ENCODE peak calls at places on chromosomes 5 and 9, in six cellular contexts. H is NB4, X is RWPE1, V is heart left ventricle, T is cardiac muscle cell, O is fibroblast of mammary gland. N is an unnamed sample.

GRCh38 chr9:91755761-91756638 is 194.0 kb downstream of the ROR2 start:
- DNase-seq in T (no peak), H (no peak), O (peak), V (no peak), X (no peak), N (no peak)

GRCh38 chr9:16532681-16533450 is 337.6 kb downstream of the BNC2 start:
- DNase-seq in T (no peak), H (peak), V (no peak), X (peak), O (peak), N (no peak)

GRCh38 chr9:133920471-133920870 is 71.7 kb downstream of the VAV2 start:
- DNase-seq in H (no peak), T (no peak), V (no peak), X (no peak), O (no peak), N (no peak)

GRCh38 chr5:53782620-53783019 is 222.2 kb downstream of the NDUFS4 start:
- DNase-seq in V (no peak), H (no peak), O (no peak), X (peak), T (no peak), N (no peak)

GRCh38 chr5:111172504-111172903 is 51.7 kb upstream of the CAMK4 start:
- DNase-seq in H (no peak), X (peak), O (no peak), V (no peak), T (no peak), N (no peak)

GRCh38 chr5:29143266-29143665 is 2050.2 kb upstream of the CDH6 start:
- DNase-seq in T (no peak), X (no peak), O (no peak), V (no peak), H (no peak), N (no peak)

GRCh38 chr5:1367149-1367548 is 22.2 kb upstream of the CLPTM1L start:
- DNase-seq in O (no peak), H (no peak), V (no peak), X (no peak), T (no peak), N (no peak)

GRCh38 chr5:36442352-36442751 is 140.7 kb upstream of the RANBP3L start:
- DNase-seq in T (no peak), H (no peak), O (no peak), V (no peak), X (peak), N (no peak)

GRCh38 chr9:133125706-133126696 is 5.0 kb upstream of the RALGDS start:
- DNase-seq in X (no peak), V (peak), H (peak), T (no peak), O (peak), N (no peak)

GRCh38 chr9:126773004-126773607 is 31.7 kb upstream of the ZBTB43 start:
- DNase-seq in X (no peak), V (no peak), T (no peak), H (peak), O (peak), N (no peak)

GRCh38 chr5:168159425-168159824 is 132.0 kb upstream of the WWC1 start:
- DNase-seq in V (no peak), T (peak), X (no peak), O (no peak), H (peak), N (no peak)

GRCh38 chr5:31707294-31707693 is 68.4 kb downstream of the PDZD2 start:
- DNase-seq in V (no peak), H (no peak), T (no peak), X (no peak), O (no peak), N (no peak)

GRCh38 chr9:118473527-118473926 is 769.3 kb downstream of the TLR4 start:
- DNase-seq in H (no peak), V (peak), T (peak), O (no peak), X (no peak), N (no peak)

DNA sequence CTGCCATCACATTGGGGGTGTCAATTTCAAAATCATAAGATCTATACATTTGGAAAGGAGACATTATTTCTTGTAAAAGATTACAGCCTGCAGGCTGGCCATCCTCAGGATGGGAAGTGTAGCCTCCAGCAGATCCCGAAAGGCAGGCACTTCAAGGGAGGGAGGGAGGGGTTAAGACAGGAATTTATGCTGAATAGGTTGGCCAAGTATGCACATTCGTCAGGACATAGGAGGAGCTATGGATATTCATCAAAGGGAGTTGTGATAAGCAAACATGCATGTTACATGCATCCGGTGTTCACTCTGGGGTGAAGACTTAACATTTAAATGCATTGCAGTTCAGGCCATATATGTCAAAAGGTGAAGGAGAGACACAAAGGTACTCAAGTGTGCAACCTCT is 119.4 kb downstream of the CEP120 start:
- DNase-seq in T (no peak), V (no peak), H (no peak), X (no peak), O (no peak), N (no peak)
- TF ChIP-seq CTCF in T (no peak), V (no peak), H (no peak), X (no peak), O (no peak), N (no peak)

DNA sequence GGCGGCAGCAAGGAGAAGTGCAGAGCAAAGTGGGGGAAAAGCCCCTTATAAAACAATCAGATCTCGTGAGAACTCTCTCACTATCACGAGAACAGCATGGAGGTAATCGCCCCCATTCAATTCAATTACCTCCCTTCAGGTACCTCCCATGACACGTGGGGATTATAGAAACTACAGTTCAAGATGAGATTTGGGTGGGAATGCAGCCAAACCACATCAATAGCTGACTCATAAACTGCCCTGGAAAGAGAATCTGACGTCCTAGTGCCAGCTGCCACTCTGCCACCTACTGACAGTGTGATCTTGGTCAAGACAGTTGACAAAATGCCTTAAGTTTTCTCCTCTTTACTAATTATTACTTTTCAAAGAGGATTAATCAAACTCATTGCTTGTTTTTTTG is 128.3 kb downstream of the GPBP1 start:
- DNase-seq in H (peak), T (no peak), O (peak), V (no peak), X (peak), N (no peak)
- TF ChIP-seq CTCF in H (peak), T (no peak), O (peak), V (no peak), X (peak), N (no peak)

GRCh38 chr5:72394688-72395087 is 74.5 kb downstream of the PTCD2 start:
- DNase-seq in X (no peak), V (no peak), H (peak), O (peak), T (no peak), N (no peak)
- TF ChIP-seq CTCF in X (no peak), V (no peak), H (peak), O (peak), T (peak), N (no peak)

GRCh38 chr5:5314166-5314565 is 108.3 kb upstream of the ICE1 start:
- DNase-seq in T (no peak), H (no peak), O (no peak), V (no peak), X (no peak), N (no peak)
- TF ChIP-seq CTCF in T (no peak), H (no peak), O (no peak), V (no peak), X (no peak), N (no peak)

GRCh38 chr9:109143881-109144562 is 23.0 kb downstream of the FRRS1L start:
- DNase-seq in H (peak), O (peak), X (peak), V (no peak), T (no peak), N (no peak)
- TF ChIP-seq CTCF in H (peak), O (peak), X (peak), V (no peak), T (peak), N (no peak)

DNA sequence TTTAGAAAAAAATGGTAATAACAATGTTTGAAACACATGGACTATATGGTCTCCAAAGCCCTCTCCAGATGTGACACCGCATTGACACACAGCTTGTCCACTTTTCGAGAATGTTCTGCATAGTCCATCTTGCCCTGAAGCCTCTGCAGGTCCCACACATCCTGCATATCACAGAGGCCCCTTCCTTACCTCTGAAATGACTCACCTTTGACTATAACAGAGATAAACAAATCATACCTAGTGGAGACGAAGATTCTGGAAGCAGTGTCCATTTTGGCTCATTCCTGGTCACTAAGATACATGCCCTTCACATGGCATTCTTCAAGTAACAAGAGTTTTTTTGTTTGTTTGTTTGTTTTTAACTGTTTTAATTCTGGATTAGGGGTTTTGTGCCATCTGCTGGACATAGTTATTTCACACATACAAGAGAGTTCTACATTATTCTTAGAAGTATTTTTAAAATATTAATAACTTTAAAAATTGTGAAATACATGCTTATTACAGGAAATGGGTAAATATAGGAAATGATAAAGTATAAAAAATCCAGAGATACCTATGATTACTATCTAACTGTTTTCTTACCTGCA is 5.1 kb downstream of the ARL14EPL start:
- DNase-seq in X (no peak), O (peak), V (no peak), H (no peak), T (no peak), N (no peak)
- TF ChIP-seq CTCF in X (no peak), O (peak), V (no peak), H (peak), T (peak), N (no peak)

DNA sequence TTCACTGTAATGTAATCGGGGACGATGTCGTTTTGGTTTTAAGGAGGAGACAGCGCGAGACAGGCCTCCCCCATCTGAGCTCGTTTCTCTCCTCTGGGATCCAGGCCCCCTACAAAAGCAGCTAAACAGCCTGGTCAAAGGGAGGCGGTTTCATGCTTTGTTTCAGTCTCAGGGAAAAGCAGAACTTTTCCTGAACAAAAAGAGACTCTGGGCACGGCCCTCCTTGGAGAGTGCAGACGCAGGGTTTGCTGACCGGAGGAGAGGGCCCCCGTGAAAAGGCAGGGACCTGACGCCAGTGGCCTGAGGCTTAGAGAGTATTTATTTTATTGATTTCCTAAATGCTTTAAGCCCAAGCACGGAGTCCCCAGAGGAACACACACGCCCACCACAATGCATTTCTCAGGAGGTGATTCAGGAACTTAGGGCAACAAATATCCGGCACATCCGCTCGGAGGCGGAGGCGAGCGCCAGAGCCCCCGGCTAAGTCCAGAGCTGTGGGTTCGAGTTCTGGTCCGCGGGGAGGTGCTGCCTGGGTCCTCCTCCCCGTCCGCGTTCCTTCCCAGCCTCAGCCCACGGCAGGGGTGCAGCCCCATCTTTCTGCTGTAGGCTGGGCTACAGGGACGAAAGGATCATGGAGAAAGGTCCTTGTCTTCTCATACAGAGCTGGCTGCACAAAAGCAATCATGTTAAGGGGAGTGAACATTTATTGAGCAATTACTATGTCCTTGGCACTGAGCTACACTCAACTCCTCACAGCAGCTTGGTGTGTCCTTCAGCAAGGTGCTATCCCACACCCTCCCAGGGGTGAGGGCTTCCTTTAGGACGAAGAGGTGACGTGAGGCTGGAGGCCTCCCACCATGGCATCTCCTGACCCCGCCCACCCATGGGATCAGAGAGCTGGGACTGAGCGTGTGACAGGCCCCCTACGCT is 40.0 kb downstream of the PTGES start:
- DNase-seq in V (no peak), T (no peak), H (peak), X (no peak), O (peak), N (no peak)
- TF ChIP-seq CTCF in V (no peak), T (no peak), H (no peak), X (no peak), O (no peak), N (no peak)

GRCh38 chr5:139403787-139404483 is at the start of gene SPATA24:
- DNase-seq in T (peak), V (peak), O (peak), X (peak), H (peak), N (peak)

GRCh38 chr5:139403418-139403786 is 487 bp downstream of the SPATA24 start:
- DNase-seq in V (no peak), X (no peak), T (no peak), H (no peak), O (no peak), N (no peak)

GRCh38 chr5:139401546-139401945 is 2.3 kb downstream of the SPATA24 start:
- DNase-seq in V (no peak), X (no peak), T (no peak), O (no peak), H (no peak), N (no peak)

GRCh38 chr5:139404484-139404840 is 573 bp upstream of the SPATA24 start:
- DNase-seq in T (no peak), H (no peak), X (no peak), O (no peak), V (no peak), N (no peak)

DNA sequence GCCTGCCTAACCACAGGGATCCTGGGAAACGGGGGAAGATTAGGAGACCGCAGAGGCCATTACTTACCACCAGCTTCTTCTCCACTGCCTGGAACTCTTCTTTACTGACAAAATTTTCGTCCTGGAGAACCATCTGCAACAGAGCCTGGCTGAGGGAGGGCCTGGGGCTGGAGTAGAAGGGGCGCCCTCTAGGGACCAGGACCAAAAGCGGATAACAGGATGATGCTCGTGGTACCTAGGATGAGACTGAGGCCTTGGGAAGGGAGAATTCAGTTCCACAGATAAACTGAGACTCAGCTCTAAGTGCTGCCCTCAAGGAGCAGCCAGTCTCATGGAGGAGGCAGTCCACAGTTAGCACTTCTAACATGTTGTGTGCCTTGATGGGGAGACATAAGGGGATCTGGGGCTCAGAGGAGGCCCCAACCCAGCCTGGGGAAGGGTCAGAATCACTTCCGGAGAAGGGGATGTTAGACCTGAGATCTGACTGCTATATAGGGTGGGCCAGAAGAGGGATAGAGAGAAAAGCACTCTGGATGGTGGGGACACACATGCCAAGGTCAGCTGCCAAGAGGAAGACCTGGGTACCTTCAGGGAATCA is 1.2 kb downstream of the SPATA24 start:
- DNase-seq in T (no peak), H (peak), X (no peak), O (no peak), V (no peak), N (no peak)
- TF ChIP-seq CTCF in T (peak), H (peak), X (no peak), O (peak), V (no peak), N (no peak)

N was measured in omental fat pad.